ENCODE peak calls at places on chromosomes 2 and 18, in five cellular contexts. J is astrocyte of the spinal cord, O is fibroblast of mammary gland, Y is osteoblast, P is foreskin fibroblast. N is an unnamed sample.
A peak's percentile ranks its signal among the peaks of the same experiment; 100 is the strongest.

GRCh38 chr2:43894743-43895142 is 56.0 kb downstream of the ABCG8 start:
- DNase-seq in J (no peak), O (no peak), Y (no peak), P (no peak), N (no peak)

GRCh38 chr18:54267688-54268087 is 1.6 kb upstream of the POLI start:
- DNase-seq in J (no peak), O (no peak), Y (peak; percentile 10), P (no peak), N (no peak)

GRCh38 chr2:128187032-128187654 is 96.1 kb downstream of the UGGT1 start:
- DNase-seq in J (peak; percentile 77), O (peak; percentile 77), Y (peak; percentile 74), P (peak; percentile 65), N (peak; percentile 41)

GRCh38 chr2:43129676-43130547 is 96.5 kb downstream of the ZFP36L2 start:
- DNase-seq in J (no peak), O (peak; percentile 41), Y (no peak), P (no peak), N (no peak)

GRCh38 chr18:37385846-37386435 is 179.7 kb downstream of the CELF4 start:
- DNase-seq in J (peak; percentile 43), O (peak; percentile 48), Y (peak; percentile 80), P (peak; percentile 63), N (no peak)

GRCh38 chr2:182870227-182870626 is 3.8 kb upstream of the FRZB start:
- DNase-seq in J (no peak), O (peak; percentile 31), Y (peak; percentile 43), P (no peak), N (no peak)

GRCh38 chr18:59075923-59076322 is 63.8 kb upstream of the SEC11C start:
- DNase-seq in J (no peak), O (no peak), Y (no peak), P (no peak), N (no peak)

GRCh38 chr2:131039535-131039907 is 53.7 kb downstream of the FAM168B start:
- DNase-seq in J (no peak), O (peak; percentile 11), Y (no peak), P (no peak), N (no peak)

GRCh38 chr2:118417417-118418125 is 329.3 kb downstream of the INSIG2 start:
- DNase-seq in J (peak; percentile 44), O (peak; percentile 87), Y (peak; percentile 50), P (peak; percentile 81), N (peak; percentile 34)

GRCh38 chr2:215537621-215538020 is 101.8 kb upstream of the FN1 start:
- DNase-seq in J (no peak), O (peak; percentile 65), Y (peak; percentile 63), P (peak; percentile 88), N (no peak)

GRCh38 chr2:171741189-171741588 is 53.9 kb downstream of the DYNC1I2 start:
- DNase-seq in J (peak; percentile 58), O (peak; percentile 42), Y (no peak), P (peak; percentile 36), N (no peak)

GRCh38 chr2:209049608-209050007 is 374.2 kb upstream of the MAP2 start:
- DNase-seq in J (no peak), O (no peak), Y (no peak), P (no peak), N (no peak)

GRCh38 chr2:65231121-65231520 is 3.5 kb downstream of the ACTR2 start:
- DNase-seq in J (peak; percentile 55), O (peak; percentile 54), Y (peak; percentile 76), P (peak; percentile 47), N (no peak)

GRCh38 chr18:13629841-13630747 is 96.3 kb downstream of the FAM210A start:
- DNase-seq in J (peak; percentile 52), O (peak; percentile 60), Y (peak; percentile 97), P (peak; percentile 80), N (no peak)
- TF ChIP-seq CTCF in J (peak; percentile 75), O (peak; percentile 73), Y (peak; percentile 73), P (peak; percentile 77), N (peak; percentile 69)

DNA sequence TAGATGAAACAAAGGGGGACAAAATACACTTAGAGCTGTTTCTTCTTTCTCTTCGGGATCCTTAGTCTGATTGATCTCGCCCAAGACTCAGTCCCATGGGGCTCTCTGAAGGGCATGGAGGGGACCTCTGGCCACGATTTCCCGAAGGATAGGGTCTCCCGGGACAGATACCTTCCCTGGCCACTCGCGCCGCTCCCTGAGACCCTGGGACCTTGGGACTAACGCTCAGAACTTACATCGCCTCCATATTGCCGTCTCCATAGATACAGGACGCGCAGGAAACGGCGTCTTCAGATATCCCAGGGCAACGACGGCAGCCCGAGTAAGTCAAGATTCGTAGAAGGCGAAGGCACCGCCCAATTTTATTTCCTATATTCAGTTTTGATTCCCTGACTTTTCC is at the start of gene CFAP65:
- DNase-seq in J (peak; percentile 53), O (peak; percentile 56), Y (peak; percentile 69), P (peak; percentile 84), N (no peak)
- H3K4me3 ChIP-seq in J (peak within 1 kb of the TSS; percentile 35), O (peak within 1 kb of the TSS; percentile 44), Y (peak within 1 kb of the TSS; percentile 70), P (peak within 1 kb of the TSS; percentile 58), N (peak within 1 kb of the TSS; percentile 56)

GRCh38 chr2:168336786-168337388 is 89.5 kb upstream of the STK39 start:
- DNase-seq in J (no peak), O (no peak), Y (no peak), P (peak; percentile 10), N (no peak)
- TF ChIP-seq CTCF in J (peak; percentile 50), O (peak; percentile 17), Y (peak; percentile 12), P (no peak), N (no peak)

GRCh38 chr2:240230424-240230945 is 90.0 kb upstream of the OTOS start:
- DNase-seq in J (no peak), O (no peak), Y (peak; percentile 77), P (no peak), N (no peak)
- H3K4me3 ChIP-seq in J (no peak overlapping the region), O (no peak overlapping the region), Y (no peak overlapping the region), P (no peak overlapping the region), N (no peak overlapping the region)

DNA sequence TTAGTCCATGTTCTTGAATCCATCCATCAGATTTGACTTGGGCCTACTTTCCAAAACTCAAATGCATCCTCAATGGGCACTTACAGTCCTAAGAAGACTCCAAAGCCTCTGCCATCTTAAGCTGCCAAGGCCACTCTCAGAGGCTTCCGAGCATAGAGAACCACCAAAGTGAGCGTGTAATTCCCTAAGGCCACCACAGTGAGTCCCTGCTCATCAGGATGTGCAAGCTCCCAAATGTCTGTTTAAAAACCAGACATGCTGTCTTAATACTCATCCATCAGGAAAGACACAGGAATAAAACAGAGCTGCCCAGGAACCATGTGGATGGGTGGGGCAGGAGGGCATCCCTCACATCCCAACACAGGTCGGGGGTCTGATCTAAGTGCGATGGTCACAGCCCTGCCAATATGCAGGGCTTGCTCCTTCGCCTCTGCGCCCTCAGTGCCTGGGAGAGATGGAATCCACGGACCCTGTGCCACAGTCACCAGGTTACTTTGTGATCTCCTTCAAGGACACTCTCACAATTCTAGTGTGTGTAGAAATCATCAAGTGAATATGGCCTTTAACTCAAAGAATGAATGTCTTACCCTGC is 80.4 kb downstream of the POLR1A start:
- DNase-seq in J (no peak), O (no peak), Y (no peak), P (no peak), N (no peak)
- TF ChIP-seq CTCF in J (peak; percentile 21), O (peak; percentile 7), Y (no peak), P (no peak), N (no peak)

GRCh38 chr2:25362564-25363145 is 20.9 kb upstream of the DNMT3A start:
- DNase-seq in J (no peak), O (no peak), Y (no peak), P (peak; percentile 23), N (no peak)
- H3K4me3 ChIP-seq in J (no peak overlapping the region), O (peak overlapping the region; percentile 33), Y (peak overlapping the region; percentile 75), P (peak overlapping the region; percentile 63), N (no peak overlapping the region)

GRCh38 chr18:55522011-55522410 is 66.0 kb downstream of the TCF4 start:
- DNase-seq in J (no peak), O (peak; percentile 36), Y (no peak), P (no peak), N (no peak)
- TF ChIP-seq CTCF in J (peak; percentile 37), O (peak; percentile 52), Y (peak; percentile 28), P (peak; percentile 17), N (no peak)

N was measured in AG04449.